ENCODE peak calls at places on chromosomes 1 and 21, in six cellular contexts. X is aorta, G is choroid plexus epithelial cell, T is thoracic aorta, D is ovary, R is lower leg skin. B is an unnamed sample.

GRCh38 chr1:2541619-2542246 is 11.7 kb upstream of the HES5 start:
- DNase-seq in D (no peak), G (peak), R (no peak), X (peak), T (no peak), B (no peak)

GRCh38 chr1:2601721-2602303 is 15.2 kb downstream of the PRXL2B start:
- DNase-seq in D (no peak), R (no peak), G (no peak), T (no peak), X (peak), B (no peak)

GRCh38 chr1:29389533-29390041 is 153.3 kb downstream of the PTPRU start:
- DNase-seq in R (no peak), G (no peak), T (no peak), X (no peak), D (no peak), B (no peak)

GRCh38 chr1:108597041-108597440 is 37.1 kb downstream of the EEIG2 start:
- DNase-seq in X (no peak), G (no peak), R (no peak), T (no peak), D (no peak), B (no peak)

GRCh38 chr1:205354259-205354904 is 2.3 kb downstream of the KLHDC8A start:
- DNase-seq in R (peak), D (peak), T (no peak), X (peak), G (peak), B (peak)

GRCh38 chr1:107557095-107557494 is 407.9 kb downstream of the VAV3 start:
- DNase-seq in D (no peak), T (no peak), X (no peak), G (no peak), R (no peak), B (no peak)

GRCh38 chr1:19367584-19368041 is 55.5 kb downstream of the SLC66A1 start:
- DNase-seq in G (no peak), D (no peak), T (no peak), X (no peak), R (no peak), B (no peak)

GRCh38 chr1:89085781-89086180 is 20.8 kb upstream of the GBP1 start:
- DNase-seq in D (no peak), X (no peak), T (no peak), G (peak), R (no peak), B (peak)

GRCh38 chr1:115717541-115717940 is 51.0 kb downstream of the CASQ2 start:
- DNase-seq in T (no peak), X (no peak), D (peak), R (no peak), G (peak), B (no peak)

GRCh38 chr1:27935721-27936120 is 921 bp downstream of the SMPDL3B start:
- DNase-seq in G (no peak), X (peak), D (no peak), T (no peak), R (no peak), B (no peak)

GRCh38 chr1:226635456-226635941 is 86.9 kb downstream of the STUM start:
- DNase-seq in T (no peak), X (peak), R (no peak), G (no peak), D (peak), B (peak)

GRCh38 chr1:167563579-167564246 is 10.2 kb upstream of the CREG1 start:
- DNase-seq in D (no peak), G (no peak), R (no peak), X (peak), T (no peak), B (no peak)

GRCh38 chr1:208985231-208985630 is 598.3 kb upstream of the CAMK1G start:
- DNase-seq in X (no peak), D (no peak), G (no peak), R (no peak), T (no peak), B (no peak)

GRCh38 chr1:78715181-78715661 is 65.6 kb downstream of the IFI44 start:
- DNase-seq in G (peak), D (no peak), T (no peak), R (no peak), X (no peak), B (no peak)

GRCh38 chr1:183234660-183235476 is 48.8 kb downstream of the LAMC2 start:
- DNase-seq in R (peak), D (peak), T (peak), G (peak), X (no peak), B (no peak)

GRCh38 chr1:213017447-213018273 is 2.0 kb upstream of the ANGEL2 start:
- DNase-seq in R (no peak), X (no peak), G (no peak), D (no peak), T (no peak), B (no peak)

GRCh38 chr1:110134050-110134595 is 16.2 kb upstream of the SLC6A17 start:
- DNase-seq in T (no peak), G (no peak), R (no peak), D (no peak), X (no peak), B (no peak)

GRCh38 chr1:71638081-71638766 is 557.4 kb upstream of the ZRANB2 start:
- DNase-seq in G (peak), X (no peak), T (no peak), R (no peak), D (no peak), B (no peak)

DNA sequence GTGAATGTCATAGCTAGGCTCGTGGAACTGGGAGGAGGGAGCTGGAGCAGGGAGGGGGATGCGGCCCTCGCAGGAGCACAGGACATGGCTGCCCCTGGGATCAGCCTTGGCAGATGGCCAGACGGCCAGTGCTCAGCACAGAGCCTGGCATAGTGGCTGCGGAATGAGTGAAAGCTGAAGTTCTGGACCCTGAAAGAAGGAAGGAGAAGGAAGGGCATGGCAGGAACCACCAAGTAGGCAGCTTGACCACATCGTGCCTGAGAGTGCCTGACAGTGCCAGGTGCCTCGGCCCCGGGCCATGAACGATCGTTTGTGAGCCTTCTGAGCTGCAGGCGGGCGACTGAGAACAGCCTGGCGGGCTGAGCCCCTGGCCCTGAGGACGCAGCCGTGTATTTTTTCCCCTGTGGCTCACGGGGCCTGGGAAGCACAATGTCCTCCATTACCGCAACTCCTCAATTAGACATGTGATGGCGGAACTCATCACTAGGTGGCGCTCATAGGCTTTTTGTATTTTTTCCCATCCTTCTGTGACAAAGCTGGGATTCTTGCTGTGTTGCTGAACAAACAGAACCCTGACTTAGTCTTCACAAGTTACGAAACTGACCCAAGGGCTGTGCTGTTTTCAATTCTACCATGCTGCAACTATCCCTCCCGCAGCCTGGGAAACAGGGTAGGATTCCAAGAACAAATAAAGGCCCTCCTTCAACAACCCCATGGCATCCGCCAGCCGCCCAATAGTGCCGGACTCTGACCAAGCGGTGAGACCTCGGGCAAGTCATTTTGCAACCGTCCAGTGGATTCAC is 29.9 kb upstream of the TMEM61 start:
- DNase-seq in D (peak), T (peak), G (peak), R (peak), X (peak), B (peak)
- H3K4me3 ChIP-seq in D (no peak), T (peak), G (peak), R (no peak), X (no peak), B (no peak)

GRCh38 chr1:11761988-11762406 is at the start of gene C1orf167:
- DNase-seq in D (no peak), G (no peak), T (no peak), R (no peak), X (no peak), B (peak)
- H3K4me3 ChIP-seq in D (no peak), G (no peak), T (peak), R (no peak), X (no peak), B (no peak)

DNA sequence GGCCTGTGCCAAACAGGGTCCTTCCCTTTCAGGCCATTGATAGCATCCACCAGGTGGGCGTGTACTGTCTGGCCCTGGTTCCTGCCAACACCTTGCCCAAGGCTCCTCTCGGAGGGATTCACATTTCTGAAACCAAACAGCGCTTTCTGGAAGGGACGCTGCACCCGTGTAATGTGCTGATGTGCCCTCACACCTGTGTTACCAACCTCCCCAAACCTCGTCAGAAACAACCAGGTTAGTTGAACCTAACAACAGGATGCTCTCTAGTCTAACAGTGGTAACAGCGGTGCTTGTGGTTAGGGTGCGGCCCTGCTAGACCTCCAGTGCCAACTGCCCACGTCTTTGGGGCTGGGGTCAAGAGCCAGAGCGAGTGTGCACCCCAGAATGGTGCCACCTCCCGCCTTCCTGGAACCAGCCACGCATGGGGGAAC is 54.4 kb downstream of the S100B start:
- DNase-seq in D (no peak), X (peak), G (no peak), R (peak), T (no peak), B (peak)
- H3K4me3 ChIP-seq in D (no peak), X (no peak), G (no peak), R (no peak), T (no peak), B (peak)

GRCh38 chr1:186275818-186276217 is 99.2 kb downstream of the TPR start:
- DNase-seq in G (no peak), X (no peak), R (no peak), D (no peak), T (no peak), B (no peak)
- H3K4me3 ChIP-seq in G (no peak), X (no peak), R (no peak), D (no peak), T (no peak), B (no peak)

DNA sequence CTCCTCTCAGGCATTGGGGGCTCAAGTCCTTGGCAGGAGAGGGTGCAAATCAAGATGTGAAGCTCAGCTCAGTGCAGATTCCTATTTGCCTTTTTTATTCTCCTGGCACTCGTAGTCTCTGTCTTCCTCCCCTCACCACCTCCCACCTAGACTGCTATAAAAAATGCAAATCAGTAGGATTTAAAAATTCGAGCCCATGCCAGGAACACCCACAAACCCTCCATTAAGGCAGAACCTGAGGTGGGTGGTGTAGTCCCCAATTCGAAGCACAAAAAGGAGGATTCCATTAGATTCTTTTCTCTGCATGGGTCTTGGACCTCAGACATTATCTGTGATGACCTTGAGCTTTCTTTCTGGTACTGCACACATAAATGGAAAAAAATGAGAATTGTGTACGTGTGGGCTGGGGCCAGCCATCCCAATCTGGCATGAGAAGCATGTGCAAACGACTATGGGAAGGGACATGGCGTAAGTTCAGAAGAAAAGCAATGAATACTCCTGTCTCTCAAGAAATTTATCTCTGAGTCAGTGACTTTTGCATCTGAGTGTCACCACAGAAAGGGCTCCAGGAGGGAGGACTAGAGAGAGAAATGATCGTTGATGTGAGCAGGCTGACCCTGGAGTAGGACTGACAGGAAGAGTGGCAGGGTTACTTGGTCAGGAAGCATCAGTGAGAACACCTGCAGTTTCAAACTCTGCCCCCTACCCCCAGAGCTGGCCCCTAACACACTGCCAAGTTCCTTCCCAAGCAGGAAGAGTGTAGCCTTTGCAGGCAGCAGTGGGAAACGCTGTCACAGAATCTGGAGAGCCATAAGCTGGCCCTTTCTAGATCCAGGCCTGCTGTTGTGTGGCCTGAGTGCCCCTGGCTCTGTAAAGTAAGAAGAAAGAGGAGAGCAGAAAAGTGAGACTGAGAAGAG is 1.7 kb downstream of the INKA2 start:
- DNase-seq in G (no peak), R (no peak), D (no peak), X (no peak), T (no peak), B (no peak)
- H3K4me3 ChIP-seq in G (no peak), R (no peak), D (peak), X (no peak), T (peak), B (peak)

GRCh38 chr21:44933199-44933937 is 6.5 kb upstream of the SLX9 start:
- DNase-seq in G (no peak), X (peak), R (no peak), T (no peak), D (no peak), B (no peak)

GRCh38 chr21:44931501-44932365 is 8.1 kb upstream of the SLX9 start:
- DNase-seq in T (no peak), X (peak), G (no peak), D (no peak), R (no peak), B (no peak)

GRCh38 chr21:44931137-44931500 is 8.7 kb upstream of the SLX9 start:
- DNase-seq in X (peak), G (peak), D (no peak), R (no peak), T (no peak), B (peak)

GRCh38 chr21:44933938-44934260 is 5.9 kb upstream of the SLX9 start:
- DNase-seq in D (no peak), R (no peak), X (no peak), T (no peak), G (no peak), B (no peak)

DNA sequence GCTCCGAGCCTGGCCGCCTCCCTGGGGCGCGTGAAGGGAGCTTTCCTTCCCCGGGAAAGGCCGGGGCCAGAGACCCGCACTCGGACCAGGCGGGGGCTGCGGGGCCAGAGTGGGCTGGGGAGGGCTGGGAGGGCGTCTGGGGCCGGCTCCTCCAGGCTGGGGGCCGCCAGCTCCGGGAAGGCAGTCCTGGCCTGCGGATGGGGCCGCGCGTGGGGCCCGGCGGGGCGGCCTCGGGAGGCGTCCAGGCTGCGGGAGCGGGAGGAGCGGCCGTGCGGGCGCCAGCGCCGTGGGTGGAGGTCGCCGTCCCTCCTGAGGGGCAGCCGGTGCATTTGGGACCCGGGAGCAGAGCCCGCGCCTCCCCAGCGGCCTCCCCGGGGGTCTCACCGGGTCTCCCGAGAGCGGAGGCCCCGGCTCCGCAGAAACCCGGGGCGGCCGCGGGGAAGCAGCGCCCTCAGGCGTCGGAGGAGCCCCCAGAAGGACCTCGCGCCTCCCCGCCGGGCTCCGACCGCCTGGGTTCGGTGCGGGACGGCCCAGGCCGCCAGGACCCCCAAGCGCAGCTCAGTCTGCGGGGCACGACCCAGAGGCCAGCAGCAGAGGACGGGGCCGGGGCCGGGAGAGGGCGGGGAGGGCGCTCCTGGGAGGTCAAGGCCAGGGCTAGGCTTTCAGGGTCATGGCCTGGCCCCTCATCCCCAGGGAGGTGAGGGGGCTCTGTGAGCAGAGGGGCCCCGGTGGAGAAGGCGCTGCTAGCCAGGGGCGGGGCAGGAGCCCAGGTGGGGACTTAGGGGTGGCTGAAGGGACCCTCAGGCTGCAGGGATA is 7.3 kb upstream of the SLX9 start:
- DNase-seq in R (no peak), X (peak), G (peak), T (no peak), D (no peak), B (peak)
- H3K4me3 ChIP-seq in R (no peak), X (peak), G (peak), T (peak), D (peak), B (peak)

GRCh38 chr1:201563406-201563780 is 24.5 kb downstream of the NAV1 start:
- DNase-seq in T (no peak), X (no peak), R (no peak), G (no peak), D (no peak), B (no peak)

GRCh38 chr1:201565771-201566528 is 27.0 kb downstream of the NAV1 start:
- DNase-seq in T (no peak), R (no peak), X (no peak), G (no peak), D (no peak), B (no peak)

GRCh38 chr1:201566529-201566823 is 27.5 kb downstream of the NAV1 start:
- DNase-seq in D (no peak), G (no peak), T (no peak), R (no peak), X (no peak), B (no peak)

GRCh38 chr1:201563941-201564340 is 25.0 kb downstream of the NAV1 start:
- DNase-seq in X (no peak), D (no peak), R (no peak), G (no peak), T (no peak), B (no peak)

GRCh38 chr1:201565024-201565730 is 26.2 kb downstream of the NAV1 start:
- DNase-seq in T (no peak), D (no peak), R (no peak), G (no peak), X (peak), B (no peak)
- H3K4me3 ChIP-seq in T (no peak), D (no peak), R (no peak), G (no peak), X (no peak), B (no peak)

GRCh38 chr1:201497935-201498509 is 8.9 kb downstream of the CSRP1 start:
- DNase-seq in D (no peak), T (no peak), X (no peak), R (no peak), G (no peak), B (no peak)
- H3K4me3 ChIP-seq in D (no peak), T (no peak), X (no peak), R (no peak), G (no peak), B (no peak)